ENCODE peak calls at places on chromosomes 11 and 22, in six cellular contexts. Q, Y, W, N, T and E are unnamed samples.

GRCh38 chr11:60970369-60970774 is 1.1 kb upstream of the CD6 start:
- DNase-seq in Q (peak; percentile 79), Y (peak; percentile 8), W (peak; percentile 89), N (peak; percentile 94), T (peak; percentile 69), E (peak; percentile 69)

GRCh38 chr22:45717787-45718186 is 46.2 kb downstream of the ATXN10 start:
- DNase-seq in Q (no peak), Y (peak; percentile 85), W (no peak), N (no peak), T (no peak), E (no peak)

GRCh38 chr11:9886595-9886994 is 222.7 kb downstream of the SWAP70 start:
- DNase-seq in Q (no peak), Y (no peak), W (no peak), N (no peak), T (no peak), E (no peak)

GRCh38 chr22:45051946-45052345 is 42.1 kb upstream of the PHF21B start:
- DNase-seq in Q (no peak), Y (no peak), W (no peak), N (no peak), T (no peak), E (no peak)

GRCh38 chr22:35128637-35129036 is 62.7 kb downstream of the ISX start:
- DNase-seq in Q (no peak), Y (no peak), W (no peak), N (no peak), T (no peak), E (no peak)

GRCh38 chr22:37464181-37464580 is 22.0 kb downstream of the MFNG start:
- DNase-seq in Q (no peak), Y (no peak), W (no peak), N (no peak), T (no peak), E (no peak)

GRCh38 chr11:66221012-66221411 is 47.4 kb upstream of the RAB1B start:
- DNase-seq in Q (no peak), Y (no peak), W (peak; percentile 33), N (no peak), T (no peak), E (peak; percentile 20)

GRCh38 chr11:12066799-12067508 is 43.4 kb upstream of the MICAL2 start:
- DNase-seq in Q (peak; percentile 76), Y (no peak), W (peak; percentile 54), N (no peak), T (no peak), E (peak; percentile 58)

GRCh38 chr11:97259884-97260283 is 870.1 kb downstream of the JRKL start:
- DNase-seq in Q (no peak), Y (no peak), W (no peak), N (no peak), T (no peak), E (no peak)

GRCh38 chr22:37681556-37682049 is 4.5 kb upstream of the NOL12 start:
- DNase-seq in Q (peak; percentile 80), Y (peak; percentile 70), W (peak; percentile 91), N (peak; percentile 87), T (peak; percentile 64), E (peak; percentile 76)

GRCh38 chr11:102226702-102227101 is 90.6 kb upstream of the BIRC3 start:
- DNase-seq in Q (no peak), Y (peak; percentile 96), W (no peak), N (no peak), T (no peak), E (no peak)

GRCh38 chr11:126607374-126607773 is 251.9 kb downstream of the ST3GAL4 start:
- DNase-seq in Q (no peak), Y (peak; percentile 37), W (no peak), N (no peak), T (peak; percentile 31), E (no peak)

GRCh38 chr11:69862797-69863543 is 43.8 kb upstream of the FGF3 start:
- DNase-seq in Q (peak; percentile 32), Y (no peak), W (no peak), N (no peak), T (no peak), E (no peak)

GRCh38 chr11:33060271-33060670 is 20.9 kb downstream of the TCP11L1 start:
- DNase-seq in Q (no peak), Y (no peak), W (no peak), N (no peak), T (no peak), E (no peak)

GRCh38 chr11:26964335-26964734 is 29.6 kb upstream of the FIBIN start:
- DNase-seq in Q (no peak), Y (no peak), W (no peak), N (no peak), T (no peak), E (no peak)

GRCh38 chr11:47863189-47863892 is 15.2 kb upstream of the NUP160 start:
- DNase-seq in Q (no peak), Y (peak; percentile 73), W (no peak), N (no peak), T (no peak), E (no peak)

GRCh38 chr11:67275606-67276409 is 9.5 kb downstream of the GRK2 start:
- DNase-seq in Q (no peak), Y (no peak), W (peak; percentile 48), N (peak; percentile 82), T (peak; percentile 11), E (peak; percentile 41)

GRCh38 chr11:130546901-130547694 is 98.7 kb downstream of the ADAMTS15 start:
- DNase-seq in Q (no peak), Y (no peak), W (no peak), N (peak; percentile 66), T (peak; percentile 31), E (no peak)

GRCh38 chr11:2893935-2894334 is 8.4 kb upstream of the CDKN1C start:
- DNase-seq in Q (no peak), Y (no peak), W (no peak), N (no peak), T (no peak), E (no peak)

GRCh38 chr11:95483339-95483738 is 252.3 kb upstream of the SESN3 start:
- DNase-seq in Q (no peak), Y (peak; percentile 19), W (no peak), N (no peak), T (no peak), E (no peak)

GRCh38 chr11:595400-595799 is 19.1 kb downstream of the PHRF1 start:
- DNase-seq in Q (no peak), Y (no peak), W (no peak), N (no peak), T (no peak), E (no peak)

GRCh38 chr11:592501-592900 is 16.2 kb downstream of the PHRF1 start:
- DNase-seq in Q (no peak), Y (no peak), W (no peak), N (no peak), T (no peak), E (no peak)

GRCh38 chr11:590997-591396 is 14.7 kb downstream of the PHRF1 start:
- DNase-seq in Q (no peak), Y (no peak), W (no peak), N (no peak), T (no peak), E (no peak)

GRCh38 chr11:592918-593317 is 16.6 kb downstream of the PHRF1 start:
- DNase-seq in Q (no peak), Y (no peak), W (no peak), N (no peak), T (no peak), E (no peak)

DNA sequence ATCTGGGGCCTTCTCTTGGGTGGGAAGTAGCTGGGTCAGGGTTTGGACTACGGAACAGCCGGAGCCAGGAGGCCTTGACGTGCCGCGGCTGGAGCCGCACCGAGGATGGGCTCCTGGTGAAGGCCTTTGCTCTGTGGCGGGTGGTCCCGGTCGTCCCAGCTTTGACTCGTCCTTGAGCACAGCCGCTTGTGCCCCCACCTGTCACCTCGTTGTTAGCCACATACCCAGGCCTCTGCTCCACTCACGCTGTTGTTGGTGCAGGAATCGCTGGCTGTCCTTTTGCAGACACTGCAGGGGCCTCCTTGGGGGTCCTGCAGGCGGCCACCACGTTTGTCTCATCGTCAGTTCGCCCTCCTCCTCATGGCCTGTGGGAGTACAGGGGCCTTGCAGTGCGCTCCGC is 17.1 kb downstream of the PHRF1 start:
- DNase-seq in Q (no peak), Y (no peak), W (no peak), N (no peak), T (no peak), E (no peak)
- H3K36me3 ChIP-seq in Q (peaks cover 98% of the 10 kb centered on the region), Y (peaks cover 37% of the 10 kb centered on the region), W (peaks cover 97% of the 10 kb centered on the region), N (peaks cover 96% of the 10 kb centered on the region), T (peaks cover 54% of the 10 kb centered on the region), E (no peaks in the 10 kb centered on the region)

GRCh38 chr11:6321356-6321755 is 1.1 kb upstream of the CAVIN3 start:
- DNase-seq in Q (no peak), Y (no peak), W (no peak), N (no peak), T (no peak), E (peak; percentile 29)

GRCh38 chr11:6326303-6326702 is 6.0 kb upstream of the CAVIN3 start:
- DNase-seq in Q (no peak), Y (no peak), W (no peak), N (no peak), T (no peak), E (no peak)

GRCh38 chr11:6320411-6321207 is at the start of gene CAVIN3:
- DNase-seq in Q (peak; percentile 78), Y (peak; percentile 86), W (peak; percentile 67), N (peak; percentile 80), T (peak; percentile 90), E (peak; percentile 90)

GRCh38 chr11:6321961-6322362 is 1.7 kb upstream of the CAVIN3 start:
- DNase-seq in Q (no peak), Y (peak; percentile 82), W (no peak), N (no peak), T (no peak), E (no peak)

DNA sequence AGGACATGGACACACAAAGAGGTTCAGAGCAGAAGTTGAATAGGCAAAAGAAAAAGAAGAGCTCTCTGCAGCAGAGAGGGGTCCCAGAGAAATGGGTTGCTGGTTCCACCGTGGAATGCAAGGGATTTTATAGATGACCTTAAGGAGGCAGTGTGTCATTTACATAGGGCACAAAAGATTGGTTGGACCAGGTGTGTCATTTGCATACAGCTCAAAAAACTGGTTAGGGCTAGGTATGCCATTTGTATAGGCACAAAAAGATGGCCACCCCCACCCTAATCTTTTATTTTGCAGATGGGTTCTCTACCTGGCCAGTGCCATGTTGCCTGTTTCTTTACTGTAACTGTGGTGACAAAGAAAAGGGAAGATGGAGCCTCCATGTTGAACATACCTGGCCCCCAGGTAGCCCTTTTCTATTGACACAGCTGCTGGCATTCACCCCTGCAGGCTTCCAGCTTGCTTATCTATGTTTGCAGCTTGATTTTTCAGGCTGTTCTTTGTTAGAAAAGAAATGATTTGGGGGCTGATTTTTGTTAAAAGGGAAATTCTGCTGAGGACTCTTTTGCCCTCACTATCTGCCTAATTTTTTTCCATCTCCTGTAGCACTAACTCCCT is 3.1 kb upstream of the CAVIN3 start:
- DNase-seq in Q (no peak), Y (no peak), W (no peak), N (no peak), T (no peak), E (no peak)
- TF ChIP-seq CTCF in Q (no peak), Y (no peak), W (no peak), N (no peak), T (no peak), E (no peak)

DNA sequence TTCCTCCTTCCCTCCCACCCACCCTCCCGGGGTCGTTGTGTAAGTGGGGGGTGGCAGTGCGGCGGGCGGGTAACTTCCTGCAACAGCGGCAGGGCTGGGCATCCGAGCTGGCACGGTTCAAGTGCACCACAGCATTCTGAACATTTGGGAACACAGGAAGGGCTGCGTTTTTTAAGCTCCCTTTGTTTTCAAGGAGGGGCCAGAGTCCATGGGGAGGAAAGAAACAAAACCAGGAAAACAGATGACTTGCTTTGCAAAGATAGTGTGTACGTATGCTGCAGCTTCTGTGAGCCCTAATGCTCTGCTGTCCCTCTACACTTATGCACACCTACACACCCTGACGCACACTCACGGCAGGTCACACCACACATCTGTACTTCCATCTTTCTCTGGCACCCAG is 152.5 kb downstream of the FBXO7 start:
- DNase-seq in Q (peak; percentile 63), Y (no peak), W (no peak), N (peak; percentile 78), T (peak; percentile 63), E (no peak)
- H3K27ac ChIP-seq in Q (peak overlapping the region; percentile 90), Y (no peak overlapping the region), W (peak overlapping the region; percentile 25), N (peak overlapping the region; percentile 80), T (peak overlapping the region; percentile 44), E (peak overlapping the region; percentile 46)

GRCh38 chr22:50197856-50198623 is 2.8 kb upstream of the SELENOO start:
- DNase-seq in Q (no peak), Y (no peak), W (no peak), N (peak; percentile 82), T (no peak), E (no peak)
- H3K36me3 ChIP-seq in Q (peaks cover 57% of the 10 kb centered on the region), Y (peaks cover 27% of the 10 kb centered on the region), W (peaks cover 52% of the 10 kb centered on the region), N (peaks cover 44% of the 10 kb centered on the region), T (no peaks in the 10 kb centered on the region), E (peaks cover 60% of the 10 kb centered on the region)